ENCODE peak calls at places on chromosomes 12 and 14, in six cellular contexts. H is ovary, D is gastrocnemius medialis, M is OCI-LY7, N is endodermal cell, K is AG04450. X is an unnamed sample.

GRCh38 chr14:37546621-37547447 is 48.2 kb downstream of the FOXA1 start:
- DNase-seq in N (peak), H (no peak), D (no peak), M (no peak), K (no peak), X (no peak)

GRCh38 chr12:92156139-92156538 is 10.5 kb upstream of the BTG1 start:
- DNase-seq in K (no peak), N (no peak), M (no peak), D (no peak), H (no peak), X (no peak)

GRCh38 chr14:68556253-68556652 is 236.6 kb downstream of the ZFP36L1 start:
- DNase-seq in M (no peak), D (no peak), H (no peak), N (peak), K (no peak), X (no peak)

GRCh38 chr12:112124918-112125249 is 476 bp upstream of the TRAFD1 start:
- DNase-seq in H (no peak), N (no peak), K (no peak), D (no peak), M (no peak), X (no peak)

GRCh38 chr12:100234591-100235304 is 32.1 kb downstream of the DEPDC4 start:
- DNase-seq in H (no peak), M (peak), K (peak), D (no peak), N (no peak), X (peak)

GRCh38 chr14:77108753-77109152 is 10.7 kb downstream of the CIPC start:
- DNase-seq in M (peak), H (no peak), N (no peak), K (no peak), D (no peak), X (no peak)

GRCh38 chr12:68505915-68506314 is 104.8 kb upstream of the RAP1B start:
- DNase-seq in H (no peak), K (no peak), M (no peak), D (no peak), N (no peak), X (no peak)

GRCh38 chr14:72780771-72781170 is 113.1 kb downstream of the DPF3 start:
- DNase-seq in D (no peak), H (no peak), K (no peak), M (no peak), N (no peak), X (no peak)

GRCh38 chr14:100067971-100068959 is 3.0 kb downstream of the EVL start:
- DNase-seq in N (no peak), K (no peak), D (no peak), H (no peak), M (peak), X (peak)

GRCh38 chr12:121371404-121371803 is 19.2 kb upstream of the ANAPC5 start:
- DNase-seq in D (no peak), H (no peak), M (no peak), N (no peak), K (no peak), X (no peak)

GRCh38 chr14:105317546-105317945 is 3.0 kb downstream of the PACS2 start:
- DNase-seq in K (no peak), H (no peak), M (no peak), D (no peak), N (no peak), X (no peak)

GRCh38 chr12:23002381-23002780 is 377.4 kb downstream of the ETNK1 start:
- DNase-seq in M (no peak), H (no peak), N (peak), K (no peak), D (no peak), X (no peak)

GRCh38 chr14:101087614-101088394 is 184.3 kb upstream of the RTL1 start:
- DNase-seq in M (no peak), K (no peak), N (no peak), D (peak), H (no peak), X (no peak)

GRCh38 chr14:63343878-63344277 is 25.1 kb upstream of the GPHB5 start:
- DNase-seq in H (no peak), N (no peak), D (no peak), M (no peak), K (no peak), X (no peak)

DNA sequence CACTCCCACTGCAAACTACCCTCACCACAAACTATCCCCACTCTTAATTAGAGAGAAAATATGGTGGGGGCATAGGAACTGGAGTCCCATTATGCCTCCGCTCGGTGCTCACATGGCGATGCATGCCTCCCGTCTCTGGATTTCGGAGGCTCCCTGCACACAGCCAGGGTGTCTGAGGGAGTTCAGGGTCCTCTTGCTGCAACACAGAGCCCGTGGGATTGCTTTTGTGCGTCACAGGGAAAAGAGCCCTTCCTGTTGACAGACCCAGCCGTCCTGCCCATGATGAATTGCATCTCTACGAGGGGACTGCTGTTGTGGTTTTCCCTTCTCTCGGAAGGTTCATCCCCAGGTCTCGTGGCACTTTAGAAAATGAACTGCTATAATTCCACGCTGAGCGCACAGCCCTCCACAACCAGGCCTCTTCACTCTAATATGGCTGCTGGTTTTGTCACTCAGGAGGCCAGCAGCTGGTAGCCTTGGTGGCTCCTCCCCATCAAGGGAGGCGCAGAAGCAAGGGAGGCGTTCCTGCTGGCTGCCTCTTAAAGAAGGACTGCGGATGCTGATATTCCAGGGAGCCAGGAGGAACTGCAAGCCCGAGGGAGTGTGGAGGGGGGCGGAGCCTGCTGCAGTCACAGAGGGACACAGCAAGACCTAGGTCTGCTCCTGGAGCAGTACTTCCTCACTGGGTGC is 158.0 kb downstream of the KCNA5 start:
- DNase-seq in K (no peak), D (no peak), H (no peak), N (peak), M (no peak), X (no peak)
- H3K27ac ChIP-seq in K (no peak), D (no peak), H (no peak), N (no peak), M (no peak), X (no peak)

GRCh38 chr14:24310666-24311604 is at the start of gene LTB4R:
- DNase-seq in K (no peak), D (peak), M (peak), H (peak), N (no peak), X (no peak)
- TF ChIP-seq CTCF in K (peak), D (peak), M (peak), H (peak), N (no peak), X (peak)

GRCh38 chr12:11834925-11835324 is 185.5 kb downstream of the ETV6 start:
- DNase-seq in D (no peak), H (no peak), M (no peak), N (no peak), K (no peak), X (no peak)

GRCh38 chr12:11836282-11836963 is 186.9 kb downstream of the ETV6 start:
- DNase-seq in N (peak), H (no peak), M (peak), D (peak), K (no peak), X (no peak)

GRCh38 chr12:11833174-11833895 is 183.9 kb downstream of the ETV6 start:
- DNase-seq in D (no peak), N (peak), H (no peak), M (no peak), K (no peak), X (no peak)

GRCh38 chr12:11832100-11832499 is 182.6 kb downstream of the ETV6 start:
- DNase-seq in H (no peak), K (no peak), M (no peak), D (no peak), N (no peak), X (no peak)

GRCh38 chr12:11834104-11834812 is 184.8 kb downstream of the ETV6 start:
- DNase-seq in K (no peak), M (no peak), H (no peak), N (peak), D (no peak), X (no peak)
- H3K27ac ChIP-seq in K (no peak), M (peak), H (no peak), N (no peak), D (no peak), X (no peak)

GRCh38 chr12:84624601-84625000 is 288.0 kb downstream of the SLC6A15 start:
- DNase-seq in N (no peak), M (no peak), K (no peak), D (no peak), H (no peak), X (no peak)

DNA sequence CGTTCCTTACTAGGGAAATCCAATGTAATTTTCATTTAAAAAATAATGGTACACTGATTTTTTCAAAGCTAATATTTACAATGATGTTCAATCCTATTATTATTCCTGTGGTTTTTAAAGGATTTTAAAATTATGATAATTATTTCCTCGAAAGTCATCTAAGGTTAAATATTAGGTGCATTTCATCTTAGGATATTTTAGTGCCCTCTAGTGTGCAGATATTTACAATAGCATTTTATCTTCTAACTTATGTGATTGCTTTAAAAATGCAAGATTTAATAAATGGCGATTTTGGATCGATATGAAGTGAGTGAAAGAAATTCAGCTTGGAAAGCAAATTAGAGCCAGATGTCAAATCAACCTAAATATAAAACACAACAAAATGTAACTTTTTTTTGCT is 293.5 kb downstream of the SLC6A15 start:
- DNase-seq in H (no peak), N (no peak), K (no peak), M (no peak), D (no peak), X (peak)
- TF ChIP-seq CTCF in H (no peak), N (peak), K (peak), M (peak), D (no peak), X (peak)

GRCh38 chr12:75650100-75650499 is 138.7 kb upstream of the KRR1 start:
- DNase-seq in M (no peak), N (no peak), K (no peak), D (no peak), H (no peak), X (no peak)

GRCh38 chr12:75642226-75642625 is 130.8 kb upstream of the KRR1 start:
- DNase-seq in N (no peak), D (no peak), K (no peak), H (no peak), M (no peak), X (no peak)

GRCh38 chr12:75648856-75649255 is 137.4 kb upstream of the KRR1 start:
- DNase-seq in H (no peak), D (no peak), K (no peak), M (no peak), N (no peak), X (no peak)

GRCh38 chr12:75644472-75645072 is 133.2 kb upstream of the KRR1 start:
- DNase-seq in K (no peak), D (no peak), M (peak), N (no peak), H (no peak), X (no peak)

DNA sequence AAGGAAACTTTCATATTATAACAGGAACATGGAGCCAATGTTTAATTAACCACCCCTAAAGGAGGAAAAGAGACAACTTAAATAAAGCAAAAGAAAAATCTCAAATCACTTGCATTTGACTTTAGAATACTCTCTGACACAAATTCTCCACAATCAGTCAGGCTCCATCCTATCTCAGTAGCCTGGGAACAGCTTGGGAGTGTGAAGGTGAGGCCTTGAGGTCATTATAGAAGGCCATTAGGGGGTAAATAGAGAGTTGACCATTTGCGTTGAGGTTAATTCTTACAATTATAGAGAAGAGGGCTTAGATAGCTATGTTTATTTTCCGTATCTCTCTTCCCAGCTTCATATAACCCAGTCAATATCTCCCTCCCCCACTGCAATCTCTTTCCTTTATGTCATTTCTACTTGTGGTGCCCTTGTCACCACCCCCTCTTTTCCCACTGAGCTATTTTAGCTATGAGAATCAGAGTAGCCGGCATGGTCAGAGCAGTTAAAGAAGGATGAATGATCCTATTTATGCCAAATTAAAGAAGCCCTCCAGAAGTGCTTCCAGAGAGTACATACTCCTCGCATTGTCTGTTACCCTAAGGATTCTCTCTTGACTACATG is 135.0 kb upstream of the KRR1 start:
- DNase-seq in D (no peak), H (no peak), N (no peak), M (no peak), K (no peak), X (no peak)
- H3K27ac ChIP-seq in D (no peak), H (no peak), N (no peak), M (no peak), K (no peak), X (no peak)

GRCh38 chr12:90010089-90010488 is 301.5 kb upstream of the ATP2B1 start:
- DNase-seq in K (no peak), M (no peak), H (no peak), D (no peak), N (peak), X (no peak)
- TF ChIP-seq CTCF in K (no peak), M (no peak), H (no peak), D (no peak), N (peak), X (no peak)

GRCh38 chr14:58947816-58948440 is 240.5 kb upstream of the DAAM1 start:
- DNase-seq in M (no peak), H (no peak), D (no peak), K (no peak), N (peak), X (no peak)
- H3K27ac ChIP-seq in M (no peak), H (no peak), D (no peak), K (no peak), N (no peak), X (no peak)

DNA sequence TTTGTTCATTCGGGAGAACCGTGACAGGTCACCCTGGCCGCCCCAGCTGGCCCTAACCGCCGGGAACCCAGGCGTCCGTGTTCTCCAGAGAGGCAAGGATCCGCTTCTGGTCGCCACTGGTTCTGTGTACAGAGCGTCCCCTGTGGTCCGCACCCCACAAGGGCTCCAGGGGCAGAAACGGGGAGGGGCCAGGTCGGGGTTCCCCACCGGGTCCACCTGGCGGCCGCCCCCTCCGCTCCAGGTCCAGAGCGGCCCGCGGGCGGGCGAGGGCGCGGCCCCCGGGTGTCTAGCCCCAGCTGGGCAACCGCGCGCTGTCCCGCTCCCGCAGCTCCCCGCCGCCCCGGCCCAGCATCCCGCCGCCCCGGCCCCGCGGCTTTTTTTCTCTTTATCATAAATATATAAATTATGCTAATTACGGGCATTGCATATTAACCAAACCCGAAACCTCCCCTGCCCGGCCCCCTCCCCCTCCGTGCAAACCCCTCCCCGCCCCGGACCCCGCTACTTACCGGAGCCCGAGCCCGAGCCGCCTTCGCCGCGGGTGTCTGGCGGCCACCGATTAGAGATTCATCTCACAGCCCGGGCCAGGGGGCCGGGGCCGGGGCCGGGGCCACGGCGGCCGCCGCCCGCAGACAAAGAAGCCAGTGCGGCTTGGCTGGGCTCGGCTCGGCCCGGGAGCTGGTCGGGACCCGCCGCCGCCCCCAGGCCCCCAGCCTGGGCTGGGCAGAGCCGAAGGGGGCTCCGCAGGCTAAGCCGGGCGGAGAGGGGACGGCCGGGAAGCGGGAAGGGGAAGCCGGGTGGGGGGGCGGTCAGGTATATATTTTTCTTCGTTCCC is 512 bp downstream of the POU6F1 start:
- DNase-seq in N (peak), M (peak), K (no peak), D (peak), H (peak), X (peak)
- TF ChIP-seq CTCF in N (peak), M (peak), K (peak), D (peak), H (peak), X (peak)

GRCh38 chr14:96103075-96103474 is 63.9 kb downstream of the C14orf132 start:
- DNase-seq in M (no peak), K (no peak), N (peak), D (no peak), H (no peak), X (no peak)

GRCh38 chr14:96105089-96105920 is 66.1 kb downstream of the C14orf132 start:
- DNase-seq in H (no peak), K (no peak), D (no peak), M (no peak), N (no peak), X (no peak)

GRCh38 chr14:96105921-96106441 is 66.8 kb downstream of the C14orf132 start:
- DNase-seq in K (no peak), M (no peak), N (no peak), D (peak), H (no peak), X (peak)

GRCh38 chr14:96103560-96104460 is 64.6 kb downstream of the C14orf132 start:
- DNase-seq in K (no peak), D (no peak), H (no peak), N (no peak), M (no peak), X (no peak)

GRCh38 chr14:96104469-96105057 is 65.4 kb downstream of the C14orf132 start:
- DNase-seq in H (peak), M (no peak), D (peak), K (peak), N (peak), X (peak)
- H3K27ac ChIP-seq in H (no peak), M (no peak), D (peak), K (peak), N (no peak), X (peak)